ENCODE peak calls at places on chromosomes 6 and 20, in five cellular contexts. R is A549, T is dorsolateral prefrontal cortex, B is AG09319, A is B cell. D is an unnamed sample.

GRCh38 chr6:51753635-51754034 is 333.8 kb downstream of the PKHD1 start:
- DNase-seq in R (no peak), B (no peak), T (no peak), A (no peak), D (no peak)

GRCh38 chr6:99521557-99522286 is 6.5 kb upstream of the USP45 start:
- DNase-seq in R (peak; percentile 2), B (peak; percentile 38), T (no peak), A (no peak), D (peak; percentile 76)

GRCh38 chr6:4780360-4780812 is 4.2 kb downstream of the CDYL start:
- DNase-seq in B (no peak), A (no peak), T (no peak), R (peak; percentile 15), D (peak; percentile 46)

GRCh38 chr20:35474504-35474903 is 19.1 kb downstream of the CEP250 start:
- DNase-seq in T (no peak), A (no peak), R (no peak), B (no peak), D (no peak)

GRCh38 chr6:136927313-136927712 is 5.2 kb downstream of the SLC35D3 start:
- DNase-seq in B (no peak), A (peak; percentile 26), T (no peak), R (peak; percentile 29), D (no peak)

GRCh38 chr6:88984152-88984551 is 20.7 kb upstream of the RNGTT start:
- DNase-seq in B (no peak), T (no peak), A (no peak), R (no peak), D (no peak)

GRCh38 chr6:12890171-12890790 is 173.7 kb downstream of the PHACTR1 start:
- DNase-seq in B (no peak), R (peak; percentile 17), T (no peak), A (peak; percentile 12), D (no peak)

GRCh38 chr20:9838378-9839295 is at the start of gene PAK5:
- DNase-seq in T (peak; percentile 92), B (no peak), R (peak; percentile 68), A (no peak), D (peak; percentile 0)

GRCh38 chr6:39602590-39603319 is 122.5 kb downstream of the KIF6 start:
- DNase-seq in R (no peak), B (no peak), T (no peak), A (no peak), D (no peak)

GRCh38 chr6:76697585-76697984 is 625.1 kb upstream of the IMPG1 start:
- DNase-seq in R (peak; percentile 13), B (no peak), A (no peak), T (no peak), D (peak; percentile 3)

GRCh38 chr20:58892932-58893224 is 40.4 kb downstream of the GNAS start:
- DNase-seq in B (no peak), A (no peak), R (peak; percentile 19), T (no peak), D (no peak)

GRCh38 chr20:58688414-58688813 is 4.2 kb upstream of the NPEPL1 start:
- DNase-seq in T (no peak), R (no peak), B (no peak), A (no peak), D (no peak)

GRCh38 chr6:158191769-158192168 is 23.6 kb downstream of the GTF2H5 start:
- DNase-seq in A (no peak), R (no peak), T (no peak), B (no peak), D (no peak)

GRCh38 chr6:62615366-62616015 is 329.5 kb upstream of the KHDRBS2 start:
- DNase-seq in B (no peak), R (no peak), A (no peak), T (no peak), D (no peak)

GRCh38 chr6:44917430-44917829 is 410.7 kb upstream of the RUNX2 start:
- DNase-seq in R (no peak), A (no peak), B (no peak), T (no peak), D (no peak)

GRCh38 chr20:64159286-64159680 is 5.0 kb upstream of the MYT1 start:
- DNase-seq in B (no peak), A (no peak), R (no peak), T (no peak), D (no peak)

GRCh38 chr20:5557123-5557522 is 193.1 kb upstream of the SHLD1 start:
- DNase-seq in B (no peak), R (peak; percentile 78), T (peak; percentile 54), A (peak; percentile 56), D (peak; percentile 36)

GRCh38 chr6:138677538-138677937 is 96.0 kb upstream of the CCDC28A start:
- DNase-seq in A (no peak), B (no peak), T (no peak), R (no peak), D (no peak)

GRCh38 chr6:12331951-12332749 is 42.0 kb downstream of the EDN1 start:
- DNase-seq in R (peak; percentile 99), A (no peak), B (no peak), T (no peak), D (peak; percentile 40)

GRCh38 chr6:133248241-133249001 is 7.3 kb downstream of the EYA4 start:
- DNase-seq in B (no peak), R (peak; percentile 29), A (no peak), T (no peak), D (no peak)

GRCh38 chr20:24771651-24772061 is 177.4 kb upstream of the CST7 start:
- DNase-seq in R (no peak), A (no peak), T (no peak), B (no peak), D (no peak)

GRCh38 chr20:44040202-44040915 is 125.7 kb downstream of the TOX2 start:
- DNase-seq in B (no peak), R (no peak), T (no peak), A (no peak), D (no peak)

GRCh38 chr6:167849846-167850459 is 23.2 kb downstream of the AFDN start:
- DNase-seq in T (no peak), A (no peak), B (no peak), R (peak; percentile 21), D (no peak)

GRCh38 chr6:85677243-85677956 is 34.7 kb upstream of the SYNCRIP start:
- DNase-seq in A (no peak), B (no peak), R (no peak), T (no peak), D (peak; percentile 58)

GRCh38 chr6:88629838-88630462 is 333.5 kb downstream of the RNGTT start:
- DNase-seq in T (no peak), B (no peak), R (peak; percentile 10), A (peak; percentile 46), D (no peak)

GRCh38 chr20:1313236-1313964 is 15.5 kb downstream of the SDCBP2 start:
- DNase-seq in T (peak; percentile 81), B (peak; percentile 35), R (peak; percentile 71), A (peak; percentile 77), D (peak; percentile 85)

GRCh38 chr6:131954775-131955107 is 3.6 kb upstream of the CCN2 start:
- DNase-seq in T (no peak), B (no peak), R (peak; percentile 94), A (no peak), D (peak; percentile 97)

GRCh38 chr6:52065621-52066020 is 21.8 kb downstream of the PKHD1 start:
- DNase-seq in R (no peak), A (no peak), T (no peak), B (no peak), D (no peak)

GRCh38 chr6:88567696-88568095 is 395.7 kb downstream of the RNGTT start:
- DNase-seq in T (no peak), A (no peak), B (no peak), R (no peak), D (no peak)

GRCh38 chr6:37897819-37898534 is 78.5 kb downstream of the ZFAND3 start:
- DNase-seq in T (no peak), B (no peak), R (no peak), A (no peak), D (no peak)

GRCh38 chr6:37906121-37906520 is 86.6 kb downstream of the ZFAND3 start:
- DNase-seq in T (no peak), R (no peak), B (no peak), A (no peak), D (no peak)

GRCh38 chr6:37904590-37904989 is 85.1 kb downstream of the ZFAND3 start:
- DNase-seq in R (no peak), T (no peak), A (no peak), B (no peak), D (peak; percentile 13)

GRCh38 chr6:37903671-37904355 is 84.3 kb downstream of the ZFAND3 start:
- DNase-seq in B (no peak), T (no peak), A (no peak), R (no peak), D (no peak)
- TF ChIP-seq CTCF in B (no peak), T (no peak), A (no peak), R (no peak), D (no peak)

DNA sequence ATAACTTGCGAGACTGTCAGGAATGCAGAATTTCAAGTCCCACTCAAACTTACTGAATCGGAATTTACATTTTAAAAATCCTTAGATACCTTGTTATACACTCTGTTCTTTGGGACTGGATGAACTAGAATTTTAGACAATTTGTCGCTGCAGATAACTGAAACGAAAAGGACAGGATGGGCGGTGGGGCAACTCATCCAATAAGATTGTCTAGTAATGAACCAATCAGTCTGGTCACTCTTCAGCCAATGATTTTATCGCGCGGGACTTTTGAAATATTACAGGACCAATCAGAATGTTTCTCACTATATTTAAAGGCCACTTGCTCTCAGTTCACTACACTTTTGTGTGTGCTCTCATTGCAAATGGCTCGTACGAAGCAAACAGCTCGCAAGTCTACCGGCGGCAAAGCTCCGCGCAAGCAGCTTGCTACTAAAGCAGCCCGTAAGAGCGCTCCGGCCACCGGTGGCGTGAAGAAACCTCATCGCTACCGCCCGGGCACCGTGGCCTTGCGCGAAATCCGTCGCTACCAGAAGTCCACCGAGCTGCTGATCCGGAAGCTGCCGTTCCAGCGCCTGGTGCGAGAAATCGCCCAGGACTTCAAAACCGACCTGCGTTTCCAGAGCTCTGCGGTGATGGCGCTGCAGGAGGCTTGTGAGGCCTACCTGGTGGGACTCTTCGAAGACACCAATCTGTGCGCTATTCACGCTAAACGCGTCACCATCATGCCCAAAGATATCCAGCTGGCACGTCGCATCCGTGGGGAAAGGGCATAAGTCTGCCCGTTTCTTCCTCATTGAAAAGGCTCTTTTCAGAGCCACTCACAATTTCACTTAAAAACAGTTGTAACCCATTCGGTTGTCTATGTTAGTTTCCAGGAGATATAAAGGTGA is 41.9 kb upstream of the HFE start:
- DNase-seq in R (peak; percentile 86), B (peak; percentile 81), A (peak; percentile 85), T (peak; percentile 75), D (peak; percentile 96)
- TF ChIP-seq CTCF in R (no peak), B (no peak), A (no peak), T (no peak), D (peak; percentile 14)

GRCh38 chr6:22906091-22906549 is 336.8 kb downstream of the HDGFL1 start:
- DNase-seq in A (no peak), B (no peak), R (peak; percentile 28), T (no peak), D (peak; percentile 71)
- TF ChIP-seq CTCF in A (no peak), B (peak; percentile 21), R (no peak), T (no peak), D (peak; percentile 65)

DNA sequence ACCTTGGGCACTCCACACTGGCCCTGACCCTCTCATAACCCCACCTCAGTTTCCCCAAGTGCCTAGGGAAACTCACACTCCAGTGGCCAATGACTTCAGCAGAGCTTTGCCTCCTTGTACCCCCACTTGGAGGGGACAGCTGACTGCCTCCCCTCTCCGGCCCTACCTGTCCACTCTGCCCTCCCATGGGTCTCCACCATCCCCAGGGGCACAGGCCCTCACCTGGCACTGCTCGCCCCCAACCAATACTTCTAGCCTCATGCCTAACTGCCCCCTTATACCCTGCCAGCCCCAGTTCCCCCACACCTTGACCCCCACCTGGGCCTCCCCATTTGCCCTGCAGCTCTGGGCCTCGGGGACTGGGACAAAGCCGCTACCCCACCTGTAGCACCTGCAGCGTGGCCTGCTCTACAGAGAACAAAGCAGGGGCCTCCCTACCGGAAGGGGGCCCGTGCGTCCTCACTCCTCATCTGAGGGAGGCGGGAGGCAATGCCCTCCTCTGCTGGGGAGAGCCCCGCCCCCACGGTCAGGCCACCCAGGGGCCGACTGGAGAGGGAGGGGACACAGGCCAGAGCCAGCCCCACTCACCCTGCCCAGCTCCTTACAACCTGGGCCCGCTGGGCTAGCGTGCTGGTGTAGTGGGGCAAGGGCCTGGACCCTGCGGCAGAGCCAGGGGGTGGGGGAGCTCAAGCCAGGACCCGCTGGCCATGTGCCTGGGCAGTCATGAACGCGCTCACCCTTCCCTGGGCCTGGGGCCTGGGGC is 8.2 kb downstream of the LAMA5 start:
- DNase-seq in B (no peak), T (no peak), A (no peak), R (no peak), D (no peak)
- TF ChIP-seq CTCF in B (no peak), T (no peak), A (no peak), R (no peak), D (no peak)